ENCODE peak calls at places on chromosome 9, in eight cellular contexts. W is GM04504; C is stimulated activated CD8-positive, alpha-beta memory T cell treated with anti-CD3 and anti-CD28 coated beads, Interleukin-15, amount 100 ng/mL, for 24 hours; F is activated effector memory CD4-positive, alpha-beta T cell treated with Interleukin-2 at 50 U/mL for 16 hours; O is AML-193; J is AG20443; E is left lung; U is HFFc6. N is an unnamed sample.

GRCh38 chr9:111730937-111731567 is 63.7 kb downstream of the SHOC1 start:
- DNase-seq in E (no peak), C (no peak), U (peak; percentile 22), F (no peak), J (no peak), W (no peak), O (no peak), N (no peak)

GRCh38 chr9:113625456-113625855 is 161.9 kb downstream of the RGS3 start:
- DNase-seq in E (no peak), C (no peak), U (no peak), W (no peak), J (no peak), F (no peak), O (no peak), N (no peak)

GRCh38 chr9:96441798-96442445 is 8.0 kb upstream of the HABP4 start:
- DNase-seq in U (peak; percentile 30), E (no peak), C (no peak), W (no peak), J (no peak), O (peak; percentile 53), F (no peak), N (no peak)

GRCh38 chr9:99335280-99335679 is 113.2 kb downstream of the SEC61B start:
- DNase-seq in J (no peak), E (no peak), F (no peak), C (no peak), O (no peak), W (no peak), U (no peak), N (no peak)

GRCh38 chr9:13719981-13720380 is 440.5 kb upstream of the MPDZ start:
- DNase-seq in U (peak; percentile 61), F (no peak), E (no peak), J (peak; percentile 40), W (no peak), O (no peak), C (no peak), N (no peak)

GRCh38 chr9:90906316-90907055 is 104.9 kb downstream of the SYK start:
- DNase-seq in O (no peak), W (no peak), U (no peak), E (no peak), C (no peak), J (no peak), F (no peak), N (no peak)

GRCh38 chr9:5817776-5818336 is 15.1 kb downstream of the ERMP1 start:
- DNase-seq in E (no peak), C (no peak), U (peak; percentile 62), O (no peak), J (peak; percentile 11), W (peak; percentile 35), F (no peak), N (no peak)

GRCh38 chr9:28439688-28440087 is 866.4 kb upstream of the C9orf72 start:
- DNase-seq in F (no peak), U (no peak), O (no peak), C (no peak), J (no peak), E (no peak), W (no peak), N (no peak)

GRCh38 chr9:14909631-14910177 is 524 bp downstream of the FREM1 start:
- DNase-seq in W (no peak), E (no peak), J (no peak), C (no peak), U (no peak), O (no peak), F (no peak), N (no peak)

GRCh38 chr9:3517377-3518048 is 8.3 kb downstream of the RFX3 start:
- DNase-seq in J (no peak), U (no peak), C (no peak), W (no peak), E (no peak), O (no peak), F (no peak), N (no peak)

GRCh38 chr9:91678807-91679206 is 255.2 kb upstream of the NFIL3 start:
- DNase-seq in C (no peak), U (no peak), E (no peak), J (no peak), F (no peak), O (no peak), W (no peak), N (no peak)

GRCh38 chr9:37752646-37753488 is 738 bp upstream of the TRMT10B start:
- DNase-seq in C (no peak), W (no peak), O (no peak), U (no peak), F (no peak), E (no peak), J (no peak), N (no peak)

GRCh38 chr9:2621678-2622360 is at the start of gene VLDLR:
- DNase-seq in C (peak; percentile 2), U (no peak), O (peak; percentile 49), J (peak; percentile 45), F (no peak), W (no peak), E (peak; percentile 60), N (no peak)

GRCh38 chr9:69932901-69933300 is 110.7 kb upstream of the MAMDC2 start:
- DNase-seq in F (no peak), U (peak; percentile 27), C (no peak), O (peak; percentile 16), E (no peak), J (no peak), W (no peak), N (no peak)

GRCh38 chr9:134344068-134344820 is 18.0 kb downstream of the RXRA start:
- DNase-seq in W (no peak), J (peak; percentile 64), F (peak; percentile 10), C (no peak), U (no peak), E (peak; percentile 85), O (no peak), N (no peak)

GRCh38 chr9:33320568-33321261 is 30.4 kb downstream of the NFX1 start:
- DNase-seq in U (peak; percentile 91), O (no peak), F (no peak), J (peak; percentile 78), W (peak; percentile 88), E (no peak), C (no peak), N (no peak)

GRCh38 chr9:93028448-93029006 is 30.0 kb upstream of the SUSD3 start:
- DNase-seq in O (peak; percentile 93), U (no peak), F (peak; percentile 67), E (no peak), C (no peak), W (no peak), J (no peak), N (peak; percentile 61)

GRCh38 chr9:33884856-33885701 is 68.1 kb downstream of the UBE2R2 start:
- DNase-seq in U (peak; percentile 4), C (no peak), F (no peak), J (no peak), O (no peak), W (no peak), E (peak; percentile 43), N (no peak)

GRCh38 chr9:114054191-114054690 is 23.9 kb downstream of the AMBP start:
- DNase-seq in F (no peak), J (no peak), O (no peak), W (no peak), C (no peak), U (no peak), E (no peak), N (no peak)

GRCh38 chr9:81729141-81729540 is 39.8 kb upstream of the TLE1 start:
- DNase-seq in J (no peak), E (no peak), W (no peak), U (no peak), F (no peak), O (no peak), C (no peak), N (no peak)

GRCh38 chr9:135802876-135803419 is 101.0 kb downstream of the KCNT1 start:
- DNase-seq in F (no peak), W (no peak), J (no peak), U (no peak), E (no peak), O (no peak), C (no peak), N (no peak)

GRCh38 chr9:105282870-105283621 is 38.6 kb downstream of the SLC44A1 start:
- DNase-seq in F (no peak), O (no peak), E (no peak), W (no peak), C (no peak), U (no peak), J (no peak), N (no peak)

GRCh38 chr9:8958358-8958757 is 1158.8 kb upstream of the DMAC1 start:
- DNase-seq in C (no peak), O (no peak), W (no peak), U (no peak), F (no peak), J (no peak), E (no peak), N (no peak)

GRCh38 chr9:7844283-7844682 is 44.7 kb upstream of the DMAC1 start:
- DNase-seq in W (no peak), U (no peak), J (no peak), O (peak; percentile 59), F (no peak), E (no peak), C (no peak), N (no peak)

GRCh38 chr9:12693141-12693540 is at the start of gene TYRP1:
- DNase-seq in F (no peak), W (no peak), E (no peak), C (no peak), O (no peak), J (no peak), U (no peak), N (no peak)

GRCh38 chr9:34084562-34084961 is 35.9 kb upstream of the UBAP2 start:
- DNase-seq in J (peak; percentile 32), F (no peak), W (no peak), C (no peak), O (no peak), U (no peak), E (no peak), N (no peak)

GRCh38 chr9:37255944-37256862 is 135.8 kb downstream of the ZCCHC7 start:
- DNase-seq in C (no peak), E (no peak), U (no peak), O (no peak), W (no peak), J (no peak), F (no peak), N (no peak)

GRCh38 chr9:116959775-116960174 is 272.7 kb downstream of the TRIM32 start:
- DNase-seq in E (no peak), F (no peak), U (no peak), W (no peak), J (peak; percentile 16), C (no peak), O (no peak), N (no peak)

GRCh38 chr9:42852133-42852532 is 668.7 kb downstream of the SPATA31A6 start:
- DNase-seq in U (no peak), C (no peak), F (no peak), O (peak; percentile 9), E (peak; percentile 62), J (peak; percentile 13), W (peak; percentile 3), N (no peak)

GRCh38 chr9:85569988-85570387 is 171.8 kb downstream of the AGTPBP1 start:
- DNase-seq in F (no peak), E (no peak), W (peak; percentile 4), U (peak; percentile 28), J (peak; percentile 47), C (no peak), O (no peak), N (no peak)

GRCh38 chr9:134930404-134930803 is 12.7 kb upstream of the FCN1 start:
- DNase-seq in E (no peak), J (no peak), C (no peak), W (no peak), O (no peak), U (no peak), F (no peak), N (no peak)

GRCh38 chr9:99998866-99999265 is 92.4 kb downstream of the STX17 start:
- DNase-seq in C (no peak), F (no peak), E (no peak), O (no peak), J (no peak), U (no peak), W (no peak), N (no peak)

GRCh38 chr9:98491778-98492177 is 217.0 kb downstream of the GABBR2 start:
- DNase-seq in F (no peak), O (no peak), U (peak; percentile 24), C (no peak), J (peak; percentile 56), W (peak; percentile 48), E (no peak), N (no peak)

GRCh38 chr9:127828262-127829031 is 25.8 kb downstream of the FPGS start:
- DNase-seq in C (no peak), F (no peak), J (peak; percentile 92), O (no peak), U (peak; percentile 53), E (peak; percentile 83), W (no peak), N (no peak)